ENCODE peak calls at places on chromosomes 4 and X, in four cellular contexts. N is HepG2, Z is GM12878, V is SK-N-SH. L is an unnamed sample.
A peak's percentile ranks its signal among the peaks of the same experiment; 100 is the strongest.

GRCh38 chr4:86338521-86338920 is 21.3 kb downstream of the MAPK10 start:
- DNase-seq in V (no peak), Z (no peak), N (no peak), L (no peak)

GRCh38 chr4:26208237-26208985 is 112.4 kb upstream of the RBPJ start:
- DNase-seq in N (no peak), Z (no peak), V (no peak), L (no peak)

GRCh38 chrX:115409551-115409950 is 120.0 kb downstream of the LUZP4 start:
- DNase-seq in Z (no peak), V (no peak), N (no peak), L (no peak)

GRCh38 chr4:107117726-107118125 is 81.6 kb upstream of the DKK2 start:
- DNase-seq in V (no peak), N (no peak), Z (no peak), L (no peak)

GRCh38 chr4:72971572-72971971 is 97.9 kb downstream of the COX18 start:
- DNase-seq in V (no peak), Z (no peak), N (no peak), L (no peak)

GRCh38 chr4:57080781-57081650 is 29.2 kb downstream of the IGFBP7 start:
- DNase-seq in V (no peak), Z (no peak), N (peak; percentile 70), L (no peak)

GRCh38 chrX:20320461-20321159 is 53.9 kb upstream of the RPS6KA3 start:
- DNase-seq in Z (peak; percentile 57), N (peak; percentile 90), V (no peak), L (no peak)

GRCh38 chrX:155071694-155072215 is 447 bp downstream of the BRCC3 start:
- DNase-seq in V (no peak), N (no peak), Z (no peak), L (no peak)

GRCh38 chr4:13543648-13544555 is at the start of gene NKX3-2:
- DNase-seq in Z (no peak), N (no peak), V (peak; percentile 73), L (no peak)

GRCh38 chr4:147509386-147509785 is 28.5 kb downstream of the EDNRA start:
- DNase-seq in V (no peak), N (no peak), Z (no peak), L (no peak)

GRCh38 chr4:176769519-176769918 is 23.2 kb downstream of the VEGFC start:
- DNase-seq in N (no peak), Z (no peak), V (no peak), L (no peak)

GRCh38 chrX:106734827-106735226 is 8.3 kb downstream of the RNF128 start:
- DNase-seq in Z (no peak), V (no peak), N (peak; percentile 57), L (no peak)

GRCh38 chrX:150364347-150365050 is 1.4 kb downstream of the MAMLD1 start:
- DNase-seq in N (no peak), Z (no peak), V (peak; percentile 59), L (no peak)

GRCh38 chr4:148391056-148391455 is 51.2 kb downstream of the NR3C2 start:
- DNase-seq in Z (no peak), N (no peak), V (no peak), L (no peak)

GRCh38 chrX:355329-356050 is 31.2 kb downstream of the PPP2R3B start:
- DNase-seq in V (no peak), Z (peak; percentile 3), N (no peak), L (no peak)

GRCh38 chr4:16026155-16026761 is 57.6 kb downstream of the PROM1 start:
- DNase-seq in Z (peak; percentile 25), N (peak; percentile 44), V (peak; percentile 39), L (no peak)

DNA sequence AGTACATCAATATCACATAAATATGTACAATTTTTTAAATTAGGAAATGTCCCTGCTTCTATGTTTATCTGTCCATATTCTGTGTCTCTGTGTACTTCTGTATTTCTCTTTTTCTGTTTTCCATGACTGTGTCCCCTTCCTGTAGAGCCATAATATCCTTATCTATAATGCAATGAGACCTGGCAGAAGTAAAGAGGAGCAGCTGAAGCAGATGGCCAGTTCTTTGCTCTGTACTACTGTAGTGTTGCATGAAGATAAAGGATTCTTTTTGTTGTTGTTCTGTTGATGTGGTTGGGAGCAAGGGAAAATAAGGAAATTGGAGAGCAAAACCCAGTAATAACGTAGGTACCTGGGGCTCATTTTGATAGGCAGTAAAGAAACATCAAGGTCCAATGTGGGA is 301.7 kb downstream of the ADGRL3 start:
- DNase-seq in V (peak; percentile 43), Z (no peak), N (no peak), L (no peak)
- TF ChIP-seq TCF12 in V (no peak), Z (no peak), N (no peak), L (no peak)

DNA sequence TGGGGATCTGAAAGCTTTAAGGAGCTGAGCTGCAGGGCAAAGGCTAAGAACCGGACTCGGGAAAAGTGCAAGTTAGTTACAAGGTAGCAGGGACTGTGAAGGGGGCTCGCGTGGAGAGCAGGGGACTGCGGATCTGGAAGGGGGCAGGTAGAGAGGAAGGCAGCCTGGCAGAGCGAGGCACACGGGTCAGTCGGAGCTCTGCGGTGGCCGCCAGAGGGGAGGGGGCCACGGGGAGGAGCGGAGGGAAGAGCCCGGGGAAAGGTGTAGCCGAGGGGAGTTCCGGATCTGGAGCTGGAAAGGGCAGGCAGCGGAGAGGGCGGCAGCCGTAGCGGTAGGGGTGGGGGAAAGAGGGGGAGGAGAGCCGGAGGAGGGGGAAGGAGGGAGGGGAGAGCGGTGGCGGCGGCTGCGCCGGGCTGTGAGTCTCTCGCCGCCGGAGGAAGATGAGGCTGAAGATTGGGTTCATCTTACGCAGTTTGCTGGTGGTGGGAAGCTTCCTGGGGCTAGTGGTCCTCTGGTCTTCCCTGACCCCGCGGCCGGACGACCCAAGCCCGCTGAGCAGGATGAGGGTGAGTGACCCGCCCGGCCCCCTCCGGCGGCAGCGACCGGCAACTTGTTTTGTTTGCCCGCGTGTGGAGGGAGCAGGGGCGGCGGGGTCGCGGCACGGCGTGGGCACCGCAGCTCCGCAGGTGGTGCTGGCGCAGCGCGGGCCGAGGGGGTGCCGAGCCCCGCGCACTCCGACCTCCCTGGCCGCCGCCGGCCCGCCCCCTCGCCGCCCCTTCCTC is at the start of gene GALNT7:
- DNase-seq in Z (no peak), N (no peak), V (peak; percentile 92), L (peak; percentile 54)
- TF ChIP-seq TCF12 in Z (no peak), N (no peak), V (no peak), L (no peak)

GRCh38 chr4:19486400-19486799 is 765.3 kb upstream of the SLIT2 start:
- DNase-seq in Z (no peak), N (no peak), V (peak; percentile 28), L (no peak)
- TF ChIP-seq TCF12 in Z (no peak), N (no peak), V (peak; percentile 21), L (no peak)

DNA sequence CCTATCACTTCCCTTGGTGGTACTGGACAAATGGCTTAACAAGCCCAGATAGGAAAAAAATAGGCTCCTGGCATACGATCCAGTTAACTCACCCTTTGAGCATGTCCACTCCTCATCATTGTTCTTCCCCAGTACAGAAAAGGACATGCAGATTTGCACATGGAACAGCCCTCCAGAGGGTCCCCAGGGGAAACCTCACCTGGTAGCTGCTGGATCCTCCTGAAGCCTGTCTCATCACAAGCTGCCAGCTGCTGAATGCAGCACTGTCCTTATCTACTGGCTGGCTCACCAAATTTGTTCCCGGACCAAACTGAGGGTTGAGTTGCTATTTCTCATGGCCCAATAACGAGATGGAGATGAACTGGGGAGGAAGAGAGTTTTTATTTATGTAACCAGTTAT is 49.4 kb downstream of the SERTM2 start:
- DNase-seq in N (no peak), Z (no peak), V (no peak), L (no peak)
- TF ChIP-seq TCF12 in N (no peak), Z (no peak), V (no peak), L (no peak)

DNA sequence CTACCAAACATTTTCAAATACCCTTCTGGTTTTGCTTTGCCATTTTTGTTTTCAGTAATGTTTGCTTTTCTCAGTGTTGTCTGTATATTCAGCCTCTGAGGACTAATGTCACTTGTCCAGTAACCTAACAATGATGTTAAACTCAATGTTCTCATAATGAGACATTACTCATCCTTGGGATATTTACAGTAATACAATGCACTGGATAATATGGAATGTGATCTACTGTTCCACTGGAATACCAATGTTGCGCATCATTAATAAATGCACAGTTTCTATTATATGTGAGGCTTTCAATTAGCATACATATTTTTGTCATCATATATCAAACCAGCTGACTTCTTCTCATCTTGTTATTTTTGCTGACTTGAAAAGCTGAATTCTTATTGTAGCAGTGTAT is 259.2 kb downstream of the SH2D1A start:
- DNase-seq in Z (no peak), N (no peak), V (no peak), L (no peak)
- TF ChIP-seq TCF12 in Z (no peak), N (no peak), V (no peak), L (no peak)

L was measured in H1.